ENCODE peak calls at places on chromosome 21, in five cellular contexts. One of them, this sample, is unnamed.

GRCh38 chr21:32562426-32562825 is 22.9 kb downstream of the TCP10L start:
- DNase-seq in IMR-90: peak
- DNase-seq in HepG2: no peak
- DNase-seq in H1: no peak
- DNase-seq in K562: no peak
- DNase-seq in this sample: no peak

GRCh38 chr21:24941316-24942185 is 665.7 kb downstream of the MRPL39 start:
- DNase-seq in IMR-90: no peak
- DNase-seq in HepG2: no peak
- DNase-seq in H1: no peak
- DNase-seq in K562: no peak
- DNase-seq in this sample: no peak

GRCh38 chr21:16534408-16535099 is 804.8 kb downstream of the USP25 start:
- DNase-seq in IMR-90: peak
- DNase-seq in HepG2: no peak
- DNase-seq in H1: no peak
- DNase-seq in K562: no peak
- DNase-seq in this sample: peak

GRCh38 chr21:45011911-45012660 is 62.3 kb upstream of the ADARB1 start:
- DNase-seq in IMR-90: peak
- DNase-seq in HepG2: peak
- DNase-seq in H1: peak
- DNase-seq in K562: no peak
- DNase-seq in this sample: peak

GRCh38 chr21:39363607-39364555 is 15.0 kb upstream of the HMGN1 start:
- DNase-seq in IMR-90: peak
- DNase-seq in HepG2: no peak
- DNase-seq in H1: no peak
- DNase-seq in K562: no peak
- DNase-seq in this sample: no peak

GRCh38 chr21:17915976-17916375 is 96.8 kb upstream of the C21orf91 start:
- DNase-seq in IMR-90: no peak
- DNase-seq in HepG2: no peak
- DNase-seq in H1: no peak
- DNase-seq in K562: no peak
- DNase-seq in this sample: no peak

GRCh38 chr21:45164124-45164511 is 89.7 kb downstream of the ADARB1 start:
- DNase-seq in IMR-90: peak
- DNase-seq in HepG2: no peak
- DNase-seq in H1: no peak
- DNase-seq in K562: no peak
- DNase-seq in this sample: no peak

GRCh38 chr21:45391743-45392079 is 13.3 kb upstream of the COL18A1 start:
- DNase-seq in IMR-90: no peak
- DNase-seq in HepG2: no peak
- DNase-seq in H1: no peak
- DNase-seq in K562: no peak
- DNase-seq in this sample: no peak

GRCh38 chr21:36535618-36536241 is 55.8 kb upstream of the CLDN14 start:
- DNase-seq in IMR-90: no peak
- DNase-seq in HepG2: no peak
- DNase-seq in H1: no peak
- DNase-seq in K562: no peak
- DNase-seq in this sample: no peak

GRCh38 chr21:18801468-18801867 is 397.9 kb upstream of the TMPRSS15 start:
- DNase-seq in IMR-90: no peak
- DNase-seq in HepG2: no peak
- DNase-seq in H1: no peak
- DNase-seq in K562: no peak
- DNase-seq in this sample: no peak

GRCh38 chr21:36478207-36478701 is 1.7 kb downstream of the CLDN14 start:
- DNase-seq in IMR-90: peak
- DNase-seq in HepG2: no peak
- DNase-seq in H1: no peak
- DNase-seq in K562: no peak
- DNase-seq in this sample: peak

GRCh38 chr21:45981154-45981606 is 390 bp upstream of the COL6A1 start:
- DNase-seq in IMR-90: peak
- DNase-seq in HepG2: peak
- DNase-seq in H1: no peak
- DNase-seq in K562: peak
- DNase-seq in this sample: peak

GRCh38 chr21:29953072-29953471 is 13.3 kb upstream of the GRIK1 start:
- DNase-seq in IMR-90: no peak
- DNase-seq in HepG2: no peak
- DNase-seq in H1: no peak
- DNase-seq in K562: no peak
- DNase-seq in this sample: no peak

GRCh38 chr21:45982256-45982757 is 737 bp downstream of the COL6A1 start:
- DNase-seq in IMR-90: no peak
- DNase-seq in HepG2: no peak
- DNase-seq in H1: no peak
- DNase-seq in K562: no peak
- DNase-seq in this sample: no peak

GRCh38 chr21:31108969-31109368 is 70.7 kb upstream of the KRTAP19-8 start:
- DNase-seq in IMR-90: peak
- DNase-seq in HepG2: no peak
- DNase-seq in H1: no peak
- DNase-seq in K562: no peak
- DNase-seq in this sample: no peak

GRCh38 chr21:32120231-32120630 is 158.6 kb downstream of the MIS18A start:
- DNase-seq in IMR-90: no peak
- DNase-seq in HepG2: no peak
- DNase-seq in H1: no peak
- DNase-seq in K562: no peak
- DNase-seq in this sample: no peak

GRCh38 chr21:45482899-45483821 is 59.1 kb downstream of the SLC19A1 start:
- DNase-seq in IMR-90: no peak
- DNase-seq in HepG2: no peak
- DNase-seq in H1: no peak
- DNase-seq in K562: no peak
- DNase-seq in this sample: no peak

GRCh38 chr21:25126564-25126963 is 480.7 kb downstream of the MRPL39 start:
- DNase-seq in IMR-90: no peak
- DNase-seq in HepG2: no peak
- DNase-seq in H1: no peak
- DNase-seq in K562: no peak
- DNase-seq in this sample: no peak

GRCh38 chr21:46559291-46559983 is 45.4 kb downstream of the S100B start:
- DNase-seq in IMR-90: no peak
- DNase-seq in HepG2: peak
- DNase-seq in H1: no peak
- DNase-seq in K562: no peak
- DNase-seq in this sample: no peak

GRCh38 chr21:32726742-32727477 is 903 bp downstream of the SYNJ1 start:
- DNase-seq in IMR-90: peak
- DNase-seq in HepG2: no peak
- DNase-seq in H1: no peak
- DNase-seq in K562: peak
- DNase-seq in this sample: peak

GRCh38 chr21:46187814-46188213 is 3.6 kb upstream of the SPATC1L start:
- DNase-seq in IMR-90: no peak
- DNase-seq in HepG2: no peak
- DNase-seq in H1: no peak
- DNase-seq in K562: no peak
- DNase-seq in this sample: no peak

GRCh38 chr21:44709426-44710293 is 1.7 kb downstream of the TSPEAR start:
- DNase-seq in IMR-90: peak
- DNase-seq in HepG2: no peak
- DNase-seq in H1: no peak
- DNase-seq in K562: no peak
- DNase-seq in this sample: no peak

GRCh38 chr21:16113052-16113715 is 383.4 kb downstream of the USP25 start:
- DNase-seq in IMR-90: peak
- DNase-seq in HepG2: no peak
- DNase-seq in H1: no peak
- DNase-seq in K562: no peak
- DNase-seq in this sample: no peak

GRCh38 chr21:29149771-29150425 is 19.5 kb downstream of the MAP3K7CL start:
- DNase-seq in IMR-90: peak
- DNase-seq in HepG2: no peak
- DNase-seq in H1: no peak
- DNase-seq in K562: no peak
- DNase-seq in this sample: no peak

GRCh38 chr21:17780539-17780938 is 38.6 kb downstream of the C21orf91 start:
- DNase-seq in IMR-90: no peak
- DNase-seq in HepG2: no peak
- DNase-seq in H1: no peak
- DNase-seq in K562: no peak
- DNase-seq in this sample: no peak

GRCh38 chr21:39340687-39341086 is 8.2 kb downstream of the HMGN1 start:
- DNase-seq in IMR-90: no peak
- DNase-seq in HepG2: no peak
- DNase-seq in H1: no peak
- DNase-seq in K562: no peak
- DNase-seq in this sample: no peak

GRCh38 chr21:32018381-32018780 is 145.6 kb downstream of the HUNK start:
- DNase-seq in IMR-90: no peak
- DNase-seq in HepG2: peak
- DNase-seq in H1: no peak
- DNase-seq in K562: no peak
- DNase-seq in this sample: no peak

GRCh38 chr21:37130971-37131370 is 57.9 kb downstream of the TTC3 start:
- DNase-seq in IMR-90: peak
- DNase-seq in HepG2: no peak
- DNase-seq in H1: no peak
- DNase-seq in K562: no peak
- DNase-seq in this sample: no peak

GRCh38 chr21:44911384-44912157 is 9.1 kb downstream of the ITGB2 start:
- DNase-seq in IMR-90: no peak
- DNase-seq in HepG2: peak
- DNase-seq in H1: no peak
- DNase-seq in K562: peak
- DNase-seq in this sample: peak

GRCh38 chr21:28856588-28857250 is 136.0 kb downstream of the LTN1 start:
- DNase-seq in IMR-90: no peak
- DNase-seq in HepG2: peak
- DNase-seq in H1: no peak
- DNase-seq in K562: no peak
- DNase-seq in this sample: no peak

DNA sequence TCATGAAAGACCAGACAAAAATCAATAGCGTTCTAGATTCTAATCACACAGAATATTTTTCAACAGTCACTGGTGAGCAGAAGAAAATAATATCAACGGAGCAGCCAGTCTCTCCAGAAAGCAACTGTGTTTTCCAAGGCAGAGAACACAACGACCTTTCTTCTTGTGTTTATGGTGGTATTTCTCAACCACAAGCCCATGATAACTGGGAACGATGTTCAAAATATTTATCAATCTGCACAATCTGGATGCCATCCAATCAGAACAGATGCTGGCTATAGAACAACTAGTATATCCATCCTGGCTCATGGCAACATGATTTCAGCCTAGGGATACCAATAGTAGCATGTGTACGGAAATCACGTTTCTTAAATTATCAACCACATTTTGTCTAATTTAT is 162.7 kb upstream of the RUNX1 start:
- DNase-seq in IMR-90: peak
- DNase-seq in HepG2: no peak
- DNase-seq in H1: no peak
- DNase-seq in K562: no peak
- DNase-seq in this sample: no peak
- TF ChIP-seq MAFK in IMR-90: no peak
- TF ChIP-seq MAFK in HepG2: no peak
- TF ChIP-seq MAFK in H1: no peak
- TF ChIP-seq MAFK in K562: no peak
- TF ChIP-seq MAFK in this sample: no peak

GRCh38 chr21:38286739-38287426 is 30.1 kb downstream of the KCNJ15 start:
- DNase-seq in IMR-90: no peak
- DNase-seq in HepG2: no peak
- DNase-seq in H1: no peak
- DNase-seq in K562: no peak
- DNase-seq in this sample: no peak
- TF ChIP-seq MAFK in IMR-90: no peak
- TF ChIP-seq MAFK in HepG2: no peak
- TF ChIP-seq MAFK in H1: no peak
- TF ChIP-seq MAFK in K562: no peak
- TF ChIP-seq MAFK in this sample: no peak

DNA sequence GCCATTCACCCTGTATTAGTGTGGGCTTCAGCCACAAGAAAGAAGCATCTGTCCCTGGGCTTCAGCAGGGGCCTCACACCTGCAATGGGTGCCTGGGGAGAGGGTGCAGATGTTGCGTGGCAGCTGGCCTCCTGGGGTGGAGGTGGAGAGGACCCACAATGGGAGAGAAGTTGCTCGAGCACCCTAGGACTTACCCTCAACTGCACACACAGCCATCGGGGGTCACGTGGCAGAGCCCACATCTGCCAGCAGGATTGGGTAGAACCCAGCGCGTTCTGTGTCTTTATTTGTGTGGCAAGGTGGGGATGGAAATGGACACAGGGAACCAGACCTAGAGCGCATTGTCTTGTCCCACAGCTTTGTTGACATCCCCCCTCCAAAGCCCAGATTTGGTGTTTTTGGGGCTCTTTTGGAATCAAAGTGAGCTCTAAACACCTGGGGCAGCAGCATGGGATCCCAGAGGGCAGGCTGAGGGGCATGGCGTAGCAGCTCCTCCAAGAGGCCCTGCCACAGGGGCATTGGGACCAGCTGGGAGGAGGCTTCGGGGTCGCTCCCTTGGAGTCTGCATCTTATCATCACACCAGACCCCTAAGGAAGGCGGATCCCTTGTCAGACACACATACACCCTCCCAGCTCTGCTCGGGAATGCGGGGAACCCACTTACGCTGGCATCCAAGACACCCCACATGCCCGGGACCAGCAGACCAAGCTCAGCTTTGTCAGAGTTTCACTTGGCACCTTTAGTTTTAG is 5.1 kb downstream of the ABCG1 start:
- DNase-seq in IMR-90: no peak
- DNase-seq in HepG2: no peak
- DNase-seq in H1: no peak
- DNase-seq in K562: no peak
- DNase-seq in this sample: no peak
- TF ChIP-seq MAFK in IMR-90: no peak
- TF ChIP-seq MAFK in HepG2: no peak
- TF ChIP-seq MAFK in H1: no peak
- TF ChIP-seq MAFK in K562: no peak
- TF ChIP-seq MAFK in this sample: no peak

DNA sequence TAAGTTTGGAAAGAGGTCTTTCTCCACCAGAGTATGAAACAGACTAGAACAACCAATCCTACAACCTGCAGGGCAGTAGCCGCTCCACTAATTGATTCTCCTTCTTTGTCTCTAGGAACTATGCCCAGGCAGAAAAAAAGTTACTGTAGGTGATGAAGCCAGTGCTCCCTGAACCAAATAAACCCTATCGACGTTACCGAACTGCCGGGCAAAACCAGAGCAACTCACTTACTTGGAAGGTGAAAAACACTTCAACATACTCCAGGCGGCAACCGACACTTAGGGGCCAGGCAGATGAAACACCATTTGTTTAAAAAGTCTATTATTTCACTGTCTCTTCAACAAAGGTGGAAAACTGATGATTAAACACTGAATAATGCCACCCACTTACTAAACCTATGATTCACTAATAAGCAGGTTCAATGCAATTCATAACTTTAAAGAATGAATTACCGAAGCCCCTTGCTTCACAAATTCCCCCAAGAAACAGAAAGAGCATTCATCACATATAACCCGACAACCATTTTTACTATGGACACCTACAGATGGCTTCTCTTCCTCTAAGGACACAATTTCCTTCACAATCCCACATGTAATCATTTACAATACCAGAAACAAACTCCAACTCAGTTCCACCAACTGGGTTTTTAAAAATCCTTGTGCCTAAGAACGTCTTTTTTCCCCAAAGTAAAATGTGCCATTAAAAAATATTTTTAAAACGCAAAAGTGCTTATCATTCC is 1.5 kb downstream of the NRIP1 start:
- DNase-seq in IMR-90: peak
- DNase-seq in HepG2: peak
- DNase-seq in H1: no peak
- DNase-seq in K562: no peak
- DNase-seq in this sample: no peak
- TF ChIP-seq MAFK in IMR-90: no peak
- TF ChIP-seq MAFK in HepG2: no peak
- TF ChIP-seq MAFK in H1: no peak
- TF ChIP-seq MAFK in K562: no peak
- TF ChIP-seq MAFK in this sample: no peak